ENCODE peak calls at places on chromosome 20, in five cellular contexts. L, C, G, U and A are unnamed samples.

GRCh38 chr20:48339986-48340884 is 487.6 kb downstream of the PREX1 start:
- DNase-seq in G (no peak), L (no peak), C (no peak), U (no peak), A (no peak)

GRCh38 chr20:33578510-33578909 is 83.6 kb upstream of the C20orf144 start:
- DNase-seq in C (peak; percentile 87), L (peak; percentile 30), U (no peak), G (no peak), A (peak; percentile 73)

GRCh38 chr20:46305331-46305972 is 2.8 kb downstream of the CDH22 start:
- DNase-seq in L (no peak), G (no peak), C (no peak), U (no peak), A (no peak)

GRCh38 chr20:35541118-35541782 is 628 bp upstream of the ERGIC3 start:
- DNase-seq in L (no peak), C (no peak), G (no peak), U (peak; percentile 25), A (no peak)

GRCh38 chr20:56202493-56203077 is 45.9 kb upstream of the MC3R start:
- DNase-seq in L (peak; percentile 55), C (no peak), U (peak; percentile 53), G (no peak), A (no peak)

GRCh38 chr20:21681219-21681931 is 24.1 kb upstream of the PAX1 start:
- DNase-seq in C (peak; percentile 33), U (no peak), G (no peak), L (peak; percentile 21), A (peak; percentile 92)

GRCh38 chr20:940926-941325 is 24.8 kb upstream of the ANGPT4 start:
- DNase-seq in G (no peak), U (no peak), L (no peak), C (no peak), A (no peak)

GRCh38 chr20:38190936-38191371 is 25.9 kb upstream of the TGM2 start:
- DNase-seq in L (no peak), U (no peak), G (no peak), C (no peak), A (no peak)

GRCh38 chr20:62360854-62361798 is 6.0 kb downstream of the LAMA5 start:
- DNase-seq in L (no peak), U (no peak), C (no peak), G (no peak), A (peak; percentile 87)

GRCh38 chr20:58006346-58007316 is 221.8 kb downstream of the ANKRD60 start:
- DNase-seq in U (no peak), C (no peak), L (no peak), G (no peak), A (peak; percentile 79)

GRCh38 chr20:54474046-54474445 is 1.3 kb upstream of the DOK5 start:
- DNase-seq in U (no peak), C (no peak), L (no peak), G (no peak), A (no peak)

GRCh38 chr20:16810216-16810615 is 62.1 kb downstream of the OTOR start:
- DNase-seq in U (no peak), G (no peak), C (peak; percentile 10), L (no peak), A (no peak)

GRCh38 chr20:38275815-38276550 is 15.4 kb upstream of the KIAA1755 start:
- DNase-seq in G (no peak), U (peak; percentile 95), L (peak; percentile 83), C (peak; percentile 83), A (peak; percentile 53)

GRCh38 chr20:35743693-35744491 is 1.8 kb upstream of the RBM39 start:
- DNase-seq in G (no peak), L (no peak), C (no peak), U (no peak), A (no peak)

GRCh38 chr20:17444091-17444490 is 87.1 kb downstream of the BFSP1 start:
- DNase-seq in G (no peak), U (no peak), L (no peak), C (no peak), A (no peak)

GRCh38 chr20:2303693-2304092 is 7.9 kb downstream of the TGM3 start:
- DNase-seq in C (no peak), U (peak; percentile 12), G (no peak), L (no peak), A (no peak)

GRCh38 chr20:23605867-23606651 is at the start of gene CST9:
- DNase-seq in G (no peak), U (no peak), L (no peak), C (no peak), A (no peak)

GRCh38 chr20:31602779-31603441 is 2.2 kb upstream of the ID1 start:
- DNase-seq in G (no peak), L (peak; percentile 94), U (peak; percentile 98), C (peak; percentile 75), A (no peak)

GRCh38 chr20:57214948-57215347 is 51.5 kb downstream of the BMP7 start:
- DNase-seq in L (no peak), C (no peak), U (no peak), G (no peak), A (no peak)

GRCh38 chr20:55714082-55714481 is 291.2 kb downstream of the CBLN4 start:
- DNase-seq in L (no peak), C (no peak), U (no peak), G (no peak), A (no peak)

GRCh38 chr20:6768228-6769185 is 1.0 kb downstream of the BMP2 start:
- DNase-seq in C (no peak), G (no peak), L (peak; percentile 62), U (peak; percentile 9), A (peak; percentile 29)

GRCh38 chr20:5150226-5151076 is 23.6 kb downstream of the CDS2 start:
- DNase-seq in G (no peak), U (peak; percentile 48), L (peak; percentile 55), C (no peak), A (no peak)

GRCh38 chr20:49766979-49767419 is 45.6 kb upstream of the SLC9A8 start:
- DNase-seq in U (no peak), L (no peak), G (no peak), C (no peak), A (no peak)

GRCh38 chr20:34473262-34473883 is 42.8 kb upstream of the DYNLRB1 start:
- DNase-seq in U (peak; percentile 65), G (no peak), C (peak; percentile 38), L (peak; percentile 86), A (peak; percentile 32)

GRCh38 chr20:973785-974194 is 28.3 kb downstream of the RSPO4 start:
- DNase-seq in U (peak; percentile 64), L (peak; percentile 89), C (peak; percentile 70), G (no peak), A (no peak)

GRCh38 chr20:43722153-43722505 is 4.7 kb downstream of the GTSF1L start:
- DNase-seq in L (no peak), G (no peak), U (no peak), C (no peak), A (no peak)

GRCh38 chr20:41466836-41467619 is 100.4 kb upstream of the EMILIN3 start:
- DNase-seq in L (no peak), G (no peak), C (no peak), U (no peak), A (no peak)

GRCh38 chr20:61297981-61298380 is 45.9 kb downstream of the CDH4 start:
- DNase-seq in G (no peak), L (peak; percentile 49), U (peak; percentile 93), C (peak; percentile 18), A (no peak)

GRCh38 chr20:31811796-31812728 is 7.1 kb upstream of the MYLK2 start:
- DNase-seq in C (peak; percentile 39), G (no peak), U (peak; percentile 91), L (peak; percentile 43), A (no peak)

GRCh38 chr20:23574977-23575376 is 6.7 kb upstream of the CST9L start:
- DNase-seq in G (no peak), L (no peak), C (no peak), U (no peak), A (no peak)

GRCh38 chr20:48971956-48972355 is 50.4 kb downstream of the ARFGEF2 start:
- DNase-seq in U (no peak), L (no peak), G (no peak), C (peak; percentile 36), A (no peak)